ENCODE peak calls at places on chromosomes 6 and 20, in seven cellular contexts. M is type B pancreatic cell, D is astrocyte of the spinal cord, Q is stomach, G is kidney, U is esophagus squamous epithelium, W is right atrium auricular region. L is an unnamed sample.

GRCh38 chr6:158061361-158061708 is 79.7 kb downstream of the SYNJ2 start:
- DNase-seq in M (no peak), D (no peak), Q (no peak), G (peak; percentile 73), U (no peak), W (no peak), L (no peak)

GRCh38 chr6:6715465-6715864 is 126.9 kb downstream of the LY86 start:
- DNase-seq in M (no peak), D (no peak), Q (no peak), G (no peak), U (no peak), W (no peak), L (no peak)

GRCh38 chr6:134000443-134000842 is 47.4 kb downstream of the TBPL1 start:
- DNase-seq in M (no peak), D (no peak), Q (no peak), G (no peak), U (no peak), W (no peak), L (no peak)

GRCh38 chr6:105968230-105968954 is 117.7 kb upstream of the PRDM1 start:
- DNase-seq in M (no peak), D (no peak), Q (no peak), G (no peak), U (no peak), W (no peak), L (no peak)

GRCh38 chr20:8089668-8090067 is 42.4 kb upstream of the PLCB1 start:
- DNase-seq in M (no peak), D (no peak), Q (no peak), G (no peak), U (no peak), W (no peak), L (no peak)

GRCh38 chr6:82555801-82556200 is 192.2 kb downstream of the TPBG start:
- DNase-seq in M (no peak), D (peak; percentile 11), Q (no peak), G (no peak), U (no peak), W (no peak), L (no peak)

GRCh38 chr6:13760948-13761347 is 49.3 kb upstream of the RANBP9 start:
- DNase-seq in M (no peak), D (no peak), Q (no peak), G (no peak), U (no peak), W (peak; percentile 62), L (no peak)

GRCh38 chr6:10080561-10080960 is 334.3 kb downstream of the TFAP2A start:
- DNase-seq in M (no peak), D (no peak), Q (no peak), G (no peak), U (no peak), W (no peak), L (no peak)

GRCh38 chr6:44527191-44527960 is 139.9 kb downstream of the CDC5L start:
- DNase-seq in M (no peak), D (no peak), Q (no peak), G (no peak), U (no peak), W (no peak), L (no peak)

GRCh38 chr20:36273414-36274247 is 32.5 kb upstream of the DLGAP4 start:
- DNase-seq in M (no peak), D (no peak), Q (no peak), G (no peak), U (no peak), W (no peak), L (no peak)

GRCh38 chr20:5154543-5154925 is 27.7 kb downstream of the CDS2 start:
- DNase-seq in M (no peak), D (no peak), Q (no peak), G (no peak), U (no peak), W (no peak), L (no peak)

GRCh38 chr6:18062733-18063132 is 59.7 kb downstream of the NHLRC1 start:
- DNase-seq in M (no peak), D (no peak), Q (peak; percentile 37), G (no peak), U (no peak), W (no peak), L (no peak)

GRCh38 chr20:25223179-25223661 is 24.7 kb upstream of the PYGB start:
- DNase-seq in M (no peak), D (peak; percentile 97), Q (peak; percentile 69), G (peak; percentile 92), U (no peak), W (no peak), L (no peak)

GRCh38 chr6:31728767-31729514 is at the start of gene DDAH2:
- DNase-seq in M (no peak), D (no peak), Q (no peak), G (peak; percentile 81), U (no peak), W (no peak), L (no peak)
- TF ChIP-seq CTCF in M (no peak), D (no peak), Q (no peak), G (no peak), U (peak; percentile 58), W (peak; percentile 33), L (no peak)

GRCh38 chr6:165850434-165851019 is 187.5 kb upstream of the PDE10A start:
- DNase-seq in M (no peak), D (peak; percentile 56), Q (peak; percentile 78), G (peak; percentile 87), U (no peak), W (peak; percentile 90), L (peak; percentile 39)
- TF ChIP-seq CTCF in M (peak; percentile 100), D (peak; percentile 100), Q (peak; percentile 94), G (peak; percentile 97), U (peak; percentile 83), W (peak; percentile 95), L (peak; percentile 93)

DNA sequence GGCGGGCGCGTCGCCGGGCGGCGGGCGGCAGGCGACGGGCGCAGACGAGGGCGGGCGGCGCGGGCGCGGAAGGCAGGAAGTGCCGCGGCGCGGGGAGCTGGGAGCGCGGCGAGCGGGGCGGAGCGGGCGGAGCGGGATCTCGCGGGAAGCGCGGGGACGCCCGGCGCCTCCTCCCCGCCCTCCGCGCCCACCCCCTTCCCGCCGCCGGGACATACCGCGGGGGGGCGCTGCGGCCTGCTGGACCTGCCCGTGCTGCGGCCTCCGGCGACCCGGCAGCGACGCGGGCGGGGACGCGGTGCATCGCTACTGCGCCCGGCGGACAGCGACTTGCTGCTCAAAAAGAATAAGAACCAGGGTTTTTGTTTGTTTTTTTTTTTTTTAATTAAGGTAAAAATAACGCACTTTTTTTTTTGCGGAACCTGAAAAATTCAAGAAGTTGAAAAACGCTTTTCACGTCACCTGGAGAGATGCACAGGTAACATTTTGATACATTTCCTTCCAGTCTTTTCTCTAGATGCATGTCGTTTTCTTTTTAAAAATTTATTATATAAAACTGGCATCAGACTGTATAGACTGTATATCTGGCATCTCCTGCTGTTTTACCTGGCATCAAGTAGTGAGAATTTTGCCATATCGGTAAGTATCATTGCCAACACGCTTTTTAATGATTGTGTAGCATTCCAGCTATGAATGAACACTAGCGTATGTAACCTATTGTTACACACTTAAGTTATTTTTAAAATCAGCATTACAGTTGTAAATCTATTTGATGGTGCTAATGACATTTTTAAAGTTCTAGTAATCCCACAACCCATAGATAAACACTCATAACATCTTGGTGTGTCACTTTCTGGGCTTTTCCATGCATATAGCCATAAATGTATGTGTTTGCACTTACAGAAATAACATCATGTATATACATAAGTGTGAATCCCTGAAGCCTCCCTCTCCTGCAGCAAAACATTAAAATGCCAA is at the start of gene CENPB:
- DNase-seq in M (peak; percentile 97), D (peak; percentile 78), Q (peak; percentile 93), G (peak; percentile 96), U (peak; percentile 45), W (peak; percentile 93), L (peak; percentile 93)
- TF ChIP-seq CTCF in M (peak; percentile 91), D (peak; percentile 55), Q (peak; percentile 41), G (peak; percentile 88), U (peak; percentile 94), W (peak; percentile 93), L (peak; percentile 84)

GRCh38 chr6:125985522-125985921 is 818 bp upstream of the TRMT11 start:
- DNase-seq in M (no peak), D (no peak), Q (no peak), G (no peak), U (no peak), W (no peak), L (no peak)

GRCh38 chr6:125985967-125986294 is 409 bp upstream of the TRMT11 start:
- DNase-seq in M (no peak), D (no peak), Q (no peak), G (no peak), U (no peak), W (no peak), L (no peak)

GRCh38 chr6:125988280-125988679 is 1.9 kb downstream of the TRMT11 start:
- DNase-seq in M (no peak), D (no peak), Q (no peak), G (no peak), U (no peak), W (no peak), L (no peak)

GRCh38 chr6:125986956-125987617 is 747 bp downstream of the TRMT11 start:
- DNase-seq in M (no peak), D (peak; percentile 32), Q (no peak), G (no peak), U (no peak), W (no peak), L (no peak)

GRCh38 chr6:125986295-125986955 is at the start of gene TRMT11:
- DNase-seq in M (peak; percentile 91), D (peak; percentile 87), Q (peak; percentile 90), G (peak; percentile 95), U (peak; percentile 10), W (peak; percentile 82), L (peak; percentile 66)
- TF ChIP-seq CTCF in M (peak; percentile 43), D (no peak), Q (no peak), G (peak; percentile 6), U (no peak), W (no peak), L (no peak)

L was measured in natural killer cell.